ENCODE peak calls at places on chromosomes 7 and 10, in four cellular contexts. M, A, I and O are unnamed samples.

GRCh38 chr7:140349172-140349771 is 49.1 kb downstream of the SLC37A3 start:
- DNase-seq in M (no peak), A (no peak), I (no peak), O (no peak)

GRCh38 chr7:34157137-34157536 is 251.8 kb downstream of the BMPER start:
- DNase-seq in M (no peak), A (no peak), I (no peak), O (no peak)

GRCh38 chr10:12993595-12993994 is 7.9 kb downstream of the CCDC3 start:
- DNase-seq in M (no peak), A (no peak), I (no peak), O (no peak)

GRCh38 chr7:135186841-135187253 is 16.3 kb upstream of the CYREN start:
- DNase-seq in M (no peak), A (no peak), I (no peak), O (no peak)

GRCh38 chr10:120371856-120372255 is 85.2 kb upstream of the PLPP4 start:
- DNase-seq in M (no peak), A (no peak), I (no peak), O (no peak)

GRCh38 chr7:91034459-91035368 is 229.5 kb upstream of the FZD1 start:
- DNase-seq in M (peak), A (peak), I (peak), O (peak)

GRCh38 chr7:39616138-39616537 is 7.2 kb upstream of the RALA start:
- DNase-seq in M (no peak), A (no peak), I (no peak), O (no peak)

GRCh38 chr7:43679210-43680068 is 49.9 kb downstream of the COA1 start:
- DNase-seq in M (no peak), A (no peak), I (no peak), O (no peak)

GRCh38 chr7:47480576-47481538 is 101.1 kb downstream of the TNS3 start:
- DNase-seq in M (no peak), A (no peak), I (no peak), O (no peak)

GRCh38 chr10:61896854-61897661 is 4.4 kb upstream of the ARID5B start:
- DNase-seq in M (no peak), A (peak), I (peak), O (no peak)

GRCh38 chr7:73700070-73700423 is 16.6 kb downstream of the BUD23 start:
- DNase-seq in M (no peak), A (no peak), I (no peak), O (no peak)

GRCh38 chr7:14861456-14861855 is 41.1 kb downstream of the DGKB start:
- DNase-seq in M (no peak), A (no peak), I (no peak), O (no peak)

GRCh38 chr7:2477447-2478386 is 1.5 kb upstream of the GRIFIN start:
- DNase-seq in M (peak), A (peak), I (peak), O (no peak)

GRCh38 chr7:148987751-148988512 is 40.4 kb downstream of the PDIA4 start:
- DNase-seq in M (peak), A (no peak), I (no peak), O (no peak)

GRCh38 chr10:79311581-79312407 is 35.5 kb upstream of the PPIF start:
- DNase-seq in M (no peak), A (no peak), I (no peak), O (no peak)

GRCh38 chr10:13001041-13001886 is at the start of gene CCDC3:
- DNase-seq in M (no peak), A (peak), I (peak), O (no peak)

GRCh38 chr7:47482013-47482761 is 99.7 kb downstream of the TNS3 start:
- DNase-seq in M (peak), A (no peak), I (no peak), O (peak)

GRCh38 chr7:45233249-45233775 is 75.7 kb downstream of the RAMP3 start:
- DNase-seq in M (no peak), A (no peak), I (no peak), O (no peak)

GRCh38 chr10:3173173-3173878 is 744 bp upstream of the PITRM1 start:
- DNase-seq in M (peak), A (peak), I (no peak), O (no peak)

GRCh38 chr10:3178070-3178469 is 5.5 kb upstream of the PITRM1 start:
- DNase-seq in M (no peak), A (no peak), I (no peak), O (no peak)

GRCh38 chr10:3180361-3180760 is 7.8 kb upstream of the PITRM1 start:
- DNase-seq in M (no peak), A (no peak), I (no peak), O (no peak)

GRCh38 chr10:3179174-3179573 is 6.6 kb upstream of the PITRM1 start:
- DNase-seq in M (no peak), A (no peak), I (no peak), O (no peak)
- TF ChIP-seq CTCF in M (no peak), A (no peak), I (no peak), O (no peak)

GRCh38 chr10:102064868-102065560 is at the start of gene HPS6:
- DNase-seq in M (peak), A (peak), I (peak), O (peak)

GRCh38 chr10:102066421-102067068 is 1.4 kb downstream of the HPS6 start:
- DNase-seq in M (no peak), A (no peak), I (peak), O (no peak)

GRCh38 chr10:102065561-102066420 is 642 bp downstream of the HPS6 start:
- DNase-seq in M (peak), A (peak), I (peak), O (no peak)

GRCh38 chr10:102067091-102067916 is 2.2 kb downstream of the HPS6 start:
- DNase-seq in M (no peak), A (no peak), I (no peak), O (no peak)

DNA sequence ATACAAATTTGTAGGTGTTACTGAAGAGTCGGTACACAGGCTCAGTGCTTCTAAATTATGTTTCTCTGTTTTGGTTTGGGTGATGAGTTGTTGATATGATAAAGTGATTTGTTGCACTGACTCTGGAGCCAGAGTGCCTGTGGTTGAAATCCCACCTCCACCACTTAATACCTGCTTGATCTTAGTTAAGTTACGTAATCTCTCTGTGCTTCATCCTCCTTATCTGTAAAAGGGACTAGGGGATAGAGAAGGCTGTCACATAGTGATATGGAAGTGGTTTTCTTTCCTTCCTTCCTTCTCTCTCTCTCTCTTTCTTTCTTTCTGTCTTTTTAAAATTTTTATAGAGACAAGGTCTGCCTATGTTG is 664 bp upstream of the HPS6 start:
- DNase-seq in M (no peak), A (no peak), I (no peak), O (no peak)
- H3K4me3 ChIP-seq in M (peak), A (peak), I (peak), O (no peak)

GRCh38 chr7:78223598-78223997 is 425.0 kb downstream of the PHTF2 start:
- DNase-seq in M (no peak), A (no peak), I (no peak), O (no peak)

GRCh38 chr7:78224923-78225322 is 426.4 kb downstream of the PHTF2 start:
- DNase-seq in M (no peak), A (no peak), I (no peak), O (no peak)

GRCh38 chr7:78221961-78222751 is 423.6 kb downstream of the PHTF2 start:
- DNase-seq in M (no peak), A (no peak), I (no peak), O (no peak)

GRCh38 chr7:78225534-78225933 is 427.0 kb downstream of the PHTF2 start:
- DNase-seq in M (no peak), A (no peak), I (no peak), O (no peak)

DNA sequence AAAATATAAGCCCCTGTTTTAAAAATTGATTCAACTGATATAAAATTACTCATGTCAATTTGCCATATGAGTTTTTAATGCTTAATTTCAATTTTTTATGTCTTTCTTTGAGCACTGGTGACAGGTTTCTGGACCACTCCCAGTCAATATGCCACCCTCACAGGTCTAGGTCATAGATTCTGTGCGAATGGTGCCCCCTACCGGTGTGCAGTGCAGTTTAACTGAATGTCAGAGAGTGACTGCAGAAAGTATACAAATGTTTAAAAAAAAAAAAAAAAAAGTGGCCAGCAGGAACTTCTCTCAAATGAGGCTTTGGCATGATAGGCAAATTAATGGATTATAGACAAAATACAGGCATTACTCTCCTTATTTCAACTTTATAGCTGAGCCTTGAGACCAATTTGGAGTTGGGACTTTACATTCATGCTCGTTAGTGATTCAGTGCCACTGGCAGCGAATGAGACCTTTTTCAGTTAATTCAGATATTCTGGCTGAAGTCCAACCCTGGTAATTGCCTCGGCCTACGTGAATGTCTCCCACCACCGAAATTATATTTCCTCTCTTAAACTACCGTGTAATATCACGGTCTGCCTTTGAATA is 427.6 kb downstream of the PHTF2 start:
- DNase-seq in M (peak), A (peak), I (no peak), O (no peak)
- TF ChIP-seq CTCF in M (peak), A (peak), I (peak), O (peak)

DNA sequence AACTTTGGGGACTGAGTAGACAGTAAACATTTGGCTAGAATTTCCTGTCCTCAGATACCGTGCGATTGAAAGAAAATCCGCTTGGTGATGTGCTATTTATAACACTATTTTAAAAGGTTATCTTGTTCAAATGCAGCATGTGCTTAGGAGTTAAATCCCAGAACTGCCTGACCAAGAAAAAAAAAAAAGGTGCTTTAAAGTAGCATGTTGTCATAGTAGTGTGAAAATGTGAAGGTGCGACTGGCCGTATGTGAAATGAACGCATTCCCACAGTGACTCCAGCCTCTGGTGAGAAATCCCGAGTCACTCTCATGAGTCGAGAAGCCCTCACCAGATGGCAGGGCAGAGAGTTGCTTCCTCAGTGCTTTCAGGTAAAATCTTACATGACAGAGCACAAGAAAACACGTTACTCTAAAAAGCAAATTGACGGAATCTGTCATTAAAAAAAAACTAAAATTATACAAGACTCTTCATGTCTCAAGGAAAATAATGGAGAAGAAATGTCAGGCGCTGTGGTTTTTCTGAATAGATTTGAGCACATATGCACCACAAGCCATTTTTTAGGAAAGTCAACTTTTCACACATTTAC is 18.4 kb upstream of the KLF6 start:
- DNase-seq in M (no peak), A (no peak), I (no peak), O (no peak)
- H3K4me3 ChIP-seq in M (no peak), A (no peak), I (no peak), O (no peak)

GRCh38 chr10:35780970-35781642 is 139.0 kb upstream of the FZD8 start:
- DNase-seq in M (no peak), A (no peak), I (no peak), O (no peak)

GRCh38 chr10:35778344-35778743 is 136.2 kb upstream of the FZD8 start:
- DNase-seq in M (no peak), A (no peak), I (no peak), O (no peak)

GRCh38 chr10:35784751-35785150 is 142.7 kb upstream of the FZD8 start:
- DNase-seq in M (no peak), A (no peak), I (no peak), O (no peak)

GRCh38 chr10:35783305-35783838 is 141.3 kb upstream of the FZD8 start:
- DNase-seq in M (no peak), A (peak), I (no peak), O (peak)

DNA sequence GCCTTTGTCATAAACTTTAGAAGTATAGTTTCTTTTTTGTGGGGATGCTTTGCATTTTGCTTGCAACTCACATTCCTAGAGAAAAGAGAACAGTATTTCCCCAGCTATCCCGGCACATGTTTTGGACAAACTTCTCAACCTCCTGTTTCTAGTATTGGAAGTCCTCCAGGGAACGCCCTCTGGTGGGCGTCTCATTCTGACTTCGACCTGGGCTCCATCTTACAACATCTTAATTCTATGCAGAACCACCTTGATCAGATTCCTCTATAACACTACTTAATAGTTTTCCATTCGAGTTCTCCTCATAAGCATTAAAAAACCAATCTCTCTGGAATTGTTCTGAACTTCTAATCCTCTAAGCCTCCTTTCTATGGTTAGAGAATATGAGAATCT is 139.5 kb upstream of the FZD8 start:
- DNase-seq in M (no peak), A (no peak), I (no peak), O (no peak)
- TF ChIP-seq CTCF in M (no peak), A (no peak), I (no peak), O (peak)

GRCh38 chr10:69573056-69573806 is at the start of gene NEUROG3:
- DNase-seq in M (peak), A (no peak), I (no peak), O (no peak)

GRCh38 chr10:69571618-69572158 is 1.5 kb downstream of the NEUROG3 start:
- DNase-seq in M (no peak), A (no peak), I (no peak), O (no peak)

GRCh38 chr10:69570050-69570816 is 3.0 kb downstream of the NEUROG3 start:
- DNase-seq in M (no peak), A (no peak), I (no peak), O (no peak)

GRCh38 chr10:69574571-69574978 is 1.4 kb upstream of the NEUROG3 start:
- DNase-seq in M (no peak), A (no peak), I (no peak), O (no peak)

DNA sequence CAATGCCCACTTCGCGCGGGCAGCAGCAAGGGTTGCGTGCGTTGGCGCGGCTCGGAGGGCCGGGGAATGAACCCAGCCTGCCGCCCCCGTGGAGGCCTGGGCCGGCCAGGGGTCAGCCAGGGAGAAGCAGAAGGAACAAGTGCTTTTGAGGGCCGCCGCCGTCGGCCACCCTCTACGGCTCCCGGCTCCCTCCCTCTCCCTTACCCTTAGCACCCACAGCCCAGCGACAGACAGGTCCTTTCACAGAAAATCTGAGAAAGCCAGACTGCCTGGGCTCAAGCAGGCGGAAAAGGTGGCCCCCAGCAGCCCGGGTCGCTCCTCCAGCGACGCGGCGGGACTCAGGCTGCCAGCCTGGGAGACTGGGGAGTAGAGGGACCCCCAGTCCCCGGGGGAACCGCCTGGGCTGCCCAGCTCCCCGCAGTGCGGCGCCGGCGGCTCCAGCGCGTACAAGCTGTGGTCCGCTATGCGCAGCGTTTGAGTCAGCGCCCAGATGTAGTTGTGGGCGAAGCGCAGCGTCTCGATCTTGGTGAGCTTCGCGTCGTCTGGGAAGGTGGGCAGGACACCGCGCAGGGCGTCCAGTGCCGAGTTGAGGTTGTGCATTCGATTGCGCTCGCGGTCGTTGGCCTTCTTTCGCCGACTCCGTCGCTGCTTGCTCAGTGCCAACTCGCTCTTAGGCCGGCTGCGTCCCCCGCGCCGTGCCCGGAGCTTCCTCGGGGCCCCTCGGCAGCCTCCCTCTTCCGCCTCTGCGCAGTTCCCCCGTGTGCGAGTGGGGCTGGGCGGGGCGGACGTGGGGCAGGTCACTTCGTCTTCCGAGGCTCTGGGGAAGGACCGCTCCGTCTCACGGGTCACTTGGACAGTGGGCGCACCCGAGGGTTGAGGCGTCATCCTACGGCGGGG is 815 bp downstream of the NEUROG3 start:
- DNase-seq in M (no peak), A (no peak), I (peak), O (no peak)
- H3K4me3 ChIP-seq in M (no peak), A (peak), I (peak), O (no peak)

GRCh38 chr10:24952146-24952700 is at the start of gene PRTFDC1:
- DNase-seq in M (peak), A (peak), I (peak), O (no peak)
- TF ChIP-seq CTCF in M (no peak), A (no peak), I (peak), O (peak)